ENCODE peak calls at places on chromosomes 7 and 10, in six cellular contexts. D is activated T-cell treated with anti-CD3 and anti-CD28 coated beads for 48 hours, Q is SW480, V is BE2C, E is H9, L is kidney epithelial cell. I is an unnamed sample.

GRCh38 chr7:95302976-95303375 is 21.4 kb downstream of the PON1 start:
- DNase-seq in Q (peak), V (no peak), D (no peak), L (no peak), E (no peak), I (no peak)

GRCh38 chr7:107056728-107057473 is 12.4 kb downstream of the PRKAR2B start:
- DNase-seq in E (no peak), D (no peak), Q (no peak), V (no peak), L (no peak), I (no peak)

GRCh38 chr7:48741545-48741944 is 182.8 kb upstream of the CDC14C start:
- DNase-seq in Q (no peak), D (no peak), V (no peak), L (no peak), E (no peak), I (no peak)

GRCh38 chr10:21194510-21194993 is 297.4 kb upstream of the NEBL start:
- DNase-seq in Q (peak), L (peak), E (no peak), V (no peak), D (no peak), I (no peak)

GRCh38 chr10:124262249-124262865 is 156.4 kb downstream of the OAT start:
- DNase-seq in V (no peak), Q (no peak), L (no peak), D (no peak), E (no peak), I (no peak)

GRCh38 chr7:21914671-21915070 is 31.0 kb downstream of the CDCA7L start:
- DNase-seq in E (no peak), L (no peak), V (no peak), D (no peak), Q (no peak), I (no peak)

GRCh38 chr10:200405-200804 is 65.2 kb downstream of the ZMYND11 start:
- DNase-seq in Q (no peak), E (no peak), L (no peak), D (no peak), V (no peak), I (no peak)

GRCh38 chr7:128209229-128210035 is 31.6 kb upstream of the LEP start:
- DNase-seq in Q (peak), V (peak), E (peak), D (peak), L (peak), I (peak)

GRCh38 chr7:29976673-29977072 is 12.9 kb downstream of the SCRN1 start:
- DNase-seq in Q (no peak), D (no peak), V (no peak), L (no peak), E (no peak), I (no peak)

GRCh38 chr7:123259759-123260158 is 60.0 kb upstream of the SLC13A1 start:
- DNase-seq in Q (no peak), L (no peak), E (no peak), D (no peak), V (no peak), I (no peak)

GRCh38 chr7:6590645-6591110 is 857 bp downstream of the INTS15 start:
- DNase-seq in D (no peak), V (no peak), Q (peak), E (no peak), L (no peak), I (no peak)

GRCh38 chr10:94315975-94316464 is 46.7 kb downstream of the NOC3L start:
- DNase-seq in Q (no peak), L (no peak), D (no peak), V (no peak), E (no peak), I (no peak)

GRCh38 chr10:30603589-30603988 is 26.0 kb downstream of the LYZL2 start:
- DNase-seq in Q (no peak), D (no peak), V (no peak), L (no peak), E (no peak), I (no peak)

GRCh38 chr7:73809454-73810090 is 21.2 kb upstream of the CLDN4 start:
- DNase-seq in E (peak), V (peak), D (no peak), Q (peak), L (no peak), I (no peak)

GRCh38 chr7:22159341-22159740 is 197.6 kb downstream of the RAPGEF5 start:
- DNase-seq in E (no peak), V (no peak), D (no peak), L (no peak), Q (no peak), I (no peak)

GRCh38 chr10:120688928-120689327 is 162.2 kb upstream of the WDR11 start:
- DNase-seq in E (no peak), Q (peak), D (no peak), L (no peak), V (no peak), I (no peak)

GRCh38 chr10:33125522-33125921 is 167.5 kb upstream of the ITGB1 start:
- DNase-seq in E (no peak), L (no peak), Q (no peak), V (no peak), D (no peak), I (no peak)

GRCh38 chr7:24365606-24366005 is 81.6 kb downstream of the NPY start:
- DNase-seq in E (no peak), L (no peak), Q (no peak), D (no peak), V (no peak), I (no peak)

GRCh38 chr7:11648980-11649379 is 183.0 kb downstream of the THSD7A start:
- DNase-seq in E (no peak), D (no peak), Q (no peak), L (no peak), V (no peak), I (no peak)

I was measured in stimulated activated naive B cell treated with anti-CD40 and anti-IgM and Interleukin-4, amounts not matched to agents 10 μg/mL and 1 μg/mL and 100 μg/mL, for 72 hours.